ENCODE peak calls at places on chromosomes 12 and 14, in six cellular contexts. One of them, this sample, is unnamed.

GRCh38 chr12:131092911-131093901 is 139.5 kb downstream of the ADGRD1 start:
- DNase-seq in H9: peak
- DNase-seq in neuronal stem cell: no peak
- DNase-seq in trophoblast cell: no peak
- DNase-seq in IMR-90: no peak
- DNase-seq in mesenchymal stem cell: no peak
- DNase-seq in this sample: no peak

GRCh38 chr14:63857467-63858030 is 4.7 kb downstream of the SYNE2 start:
- DNase-seq in H9: no peak
- DNase-seq in neuronal stem cell: no peak
- DNase-seq in trophoblast cell: no peak
- DNase-seq in IMR-90: no peak
- DNase-seq in mesenchymal stem cell: no peak
- DNase-seq in this sample: no peak

GRCh38 chr12:95733156-95733825 is 57.3 kb downstream of the NTN4 start:
- DNase-seq in H9: no peak
- DNase-seq in neuronal stem cell: no peak
- DNase-seq in trophoblast cell: no peak
- DNase-seq in IMR-90: peak
- DNase-seq in mesenchymal stem cell: peak
- DNase-seq in this sample: no peak

GRCh38 chr12:104182144-104182543 is 33.4 kb upstream of the TXNRD1 start:
- DNase-seq in H9: no peak
- DNase-seq in neuronal stem cell: no peak
- DNase-seq in trophoblast cell: peak
- DNase-seq in IMR-90: peak
- DNase-seq in mesenchymal stem cell: no peak
- DNase-seq in this sample: no peak

GRCh38 chr12:95690861-95691635 is 99.5 kb downstream of the NTN4 start:
- DNase-seq in H9: no peak
- DNase-seq in neuronal stem cell: no peak
- DNase-seq in trophoblast cell: peak
- DNase-seq in IMR-90: no peak
- DNase-seq in mesenchymal stem cell: no peak
- DNase-seq in this sample: no peak

GRCh38 chr12:108063192-108063591 is 65.9 kb upstream of the WSCD2 start:
- DNase-seq in H9: no peak
- DNase-seq in neuronal stem cell: peak
- DNase-seq in trophoblast cell: no peak
- DNase-seq in IMR-90: no peak
- DNase-seq in mesenchymal stem cell: no peak
- DNase-seq in this sample: no peak

GRCh38 chr14:63982629-63983028 is 129.8 kb downstream of the SYNE2 start:
- DNase-seq in H9: no peak
- DNase-seq in neuronal stem cell: no peak
- DNase-seq in trophoblast cell: no peak
- DNase-seq in IMR-90: no peak
- DNase-seq in mesenchymal stem cell: no peak
- DNase-seq in this sample: no peak

GRCh38 chr14:31745741-31746140 is 184.5 kb downstream of the NUBPL start:
- DNase-seq in H9: no peak
- DNase-seq in neuronal stem cell: no peak
- DNase-seq in trophoblast cell: no peak
- DNase-seq in IMR-90: no peak
- DNase-seq in mesenchymal stem cell: no peak
- DNase-seq in this sample: no peak

GRCh38 chr12:12890815-12891645 is at the start of gene GPRC5A:
- DNase-seq in H9: peak
- DNase-seq in neuronal stem cell: no peak
- DNase-seq in trophoblast cell: peak
- DNase-seq in IMR-90: peak
- DNase-seq in mesenchymal stem cell: peak
- DNase-seq in this sample: peak

GRCh38 chr12:116759783-116760581 is 21.9 kb downstream of the RNFT2 start:
- DNase-seq in H9: peak
- DNase-seq in neuronal stem cell: no peak
- DNase-seq in trophoblast cell: no peak
- DNase-seq in IMR-90: no peak
- DNase-seq in mesenchymal stem cell: no peak
- DNase-seq in this sample: no peak

GRCh38 chr14:65972346-65972745 is 513.8 kb upstream of the CCDC196 start:
- DNase-seq in H9: no peak
- DNase-seq in neuronal stem cell: no peak
- DNase-seq in trophoblast cell: no peak
- DNase-seq in IMR-90: no peak
- DNase-seq in mesenchymal stem cell: peak
- DNase-seq in this sample: no peak

GRCh38 chr12:1533602-1534304 is 60.6 kb downstream of the FBXL14 start:
- DNase-seq in H9: peak
- DNase-seq in neuronal stem cell: no peak
- DNase-seq in trophoblast cell: no peak
- DNase-seq in IMR-90: peak
- DNase-seq in mesenchymal stem cell: no peak
- DNase-seq in this sample: no peak

GRCh38 chr14:37591311-37591940 is 3.6 kb downstream of the FOXA1 start:
- DNase-seq in H9: peak
- DNase-seq in neuronal stem cell: no peak
- DNase-seq in trophoblast cell: no peak
- DNase-seq in IMR-90: no peak
- DNase-seq in mesenchymal stem cell: peak
- DNase-seq in this sample: no peak

GRCh38 chr14:22596354-22596879 is 1.7 kb upstream of the ABHD4 start:
- DNase-seq in H9: no peak
- DNase-seq in neuronal stem cell: no peak
- DNase-seq in trophoblast cell: no peak
- DNase-seq in IMR-90: no peak
- DNase-seq in mesenchymal stem cell: no peak
- DNase-seq in this sample: no peak

GRCh38 chr12:12720637-12721250 is 3.6 kb downstream of the CDKN1B start:
- DNase-seq in H9: no peak
- DNase-seq in neuronal stem cell: no peak
- DNase-seq in trophoblast cell: no peak
- DNase-seq in IMR-90: no peak
- DNase-seq in mesenchymal stem cell: no peak
- DNase-seq in this sample: no peak

GRCh38 chr14:70514168-70515069 is 20.4 kb downstream of the ADAM20 start:
- DNase-seq in H9: no peak
- DNase-seq in neuronal stem cell: no peak
- DNase-seq in trophoblast cell: no peak
- DNase-seq in IMR-90: no peak
- DNase-seq in mesenchymal stem cell: no peak
- DNase-seq in this sample: no peak

GRCh38 chr14:52878469-52878868 is 72.4 kb downstream of the FERMT2 start:
- DNase-seq in H9: no peak
- DNase-seq in neuronal stem cell: no peak
- DNase-seq in trophoblast cell: no peak
- DNase-seq in IMR-90: no peak
- DNase-seq in mesenchymal stem cell: no peak
- DNase-seq in this sample: no peak

GRCh38 chr12:6295187-6295811 is 15.2 kb upstream of the PLEKHG6 start:
- DNase-seq in H9: no peak
- DNase-seq in neuronal stem cell: no peak
- DNase-seq in trophoblast cell: peak
- DNase-seq in IMR-90: peak
- DNase-seq in mesenchymal stem cell: peak
- DNase-seq in this sample: no peak

GRCh38 chr12:54394281-54394719 is 9.8 kb upstream of the ZNF385A start:
- DNase-seq in H9: peak
- DNase-seq in neuronal stem cell: no peak
- DNase-seq in trophoblast cell: peak
- DNase-seq in IMR-90: peak
- DNase-seq in mesenchymal stem cell: peak
- DNase-seq in this sample: no peak

GRCh38 chr12:108214486-108214885 is 85.4 kb downstream of the WSCD2 start:
- DNase-seq in H9: peak
- DNase-seq in neuronal stem cell: peak
- DNase-seq in trophoblast cell: no peak
- DNase-seq in IMR-90: peak
- DNase-seq in mesenchymal stem cell: no peak
- DNase-seq in this sample: peak

GRCh38 chr12:55681142-55682077 is 26.3 kb downstream of the ITGA7 start:
- DNase-seq in H9: peak
- DNase-seq in neuronal stem cell: peak
- DNase-seq in trophoblast cell: no peak
- DNase-seq in IMR-90: peak
- DNase-seq in mesenchymal stem cell: peak
- DNase-seq in this sample: peak

GRCh38 chr12:51883998-51884675 is 3.8 kb upstream of the ANKRD33 start:
- DNase-seq in H9: no peak
- DNase-seq in neuronal stem cell: no peak
- DNase-seq in trophoblast cell: peak
- DNase-seq in IMR-90: no peak
- DNase-seq in mesenchymal stem cell: no peak
- DNase-seq in this sample: no peak

GRCh38 chr12:48810817-48811453 is 7.4 kb upstream of the CACNB3 start:
- DNase-seq in H9: no peak
- DNase-seq in neuronal stem cell: no peak
- DNase-seq in trophoblast cell: no peak
- DNase-seq in IMR-90: peak
- DNase-seq in mesenchymal stem cell: peak
- DNase-seq in this sample: no peak

GRCh38 chr14:89616425-89617141 is 199.6 kb upstream of the FOXN3 start:
- DNase-seq in H9: no peak
- DNase-seq in neuronal stem cell: no peak
- DNase-seq in trophoblast cell: no peak
- DNase-seq in IMR-90: peak
- DNase-seq in mesenchymal stem cell: peak
- DNase-seq in this sample: no peak

GRCh38 chr14:70139384-70139783 is 49.4 kb downstream of the SLC8A3 start:
- DNase-seq in H9: no peak
- DNase-seq in neuronal stem cell: no peak
- DNase-seq in trophoblast cell: no peak
- DNase-seq in IMR-90: no peak
- DNase-seq in mesenchymal stem cell: no peak
- DNase-seq in this sample: no peak

GRCh38 chr14:69887740-69888657 is 8.8 kb downstream of the SMOC1 start:
- DNase-seq in H9: no peak
- DNase-seq in neuronal stem cell: no peak
- DNase-seq in trophoblast cell: no peak
- DNase-seq in IMR-90: peak
- DNase-seq in mesenchymal stem cell: no peak
- DNase-seq in this sample: no peak

GRCh38 chr14:53716521-53716920 is 240.1 kb downstream of the BMP4 start:
- DNase-seq in H9: no peak
- DNase-seq in neuronal stem cell: no peak
- DNase-seq in trophoblast cell: no peak
- DNase-seq in IMR-90: no peak
- DNase-seq in mesenchymal stem cell: no peak
- DNase-seq in this sample: no peak

GRCh38 chr14:93332032-93332852 is 594 bp downstream of the BTBD7 start:
- DNase-seq in H9: no peak
- DNase-seq in neuronal stem cell: peak
- DNase-seq in trophoblast cell: peak
- DNase-seq in IMR-90: peak
- DNase-seq in mesenchymal stem cell: peak
- DNase-seq in this sample: peak

GRCh38 chr12:43749016-43749415 is 9.6 kb downstream of the PUS7L start:
- DNase-seq in H9: no peak
- DNase-seq in neuronal stem cell: no peak
- DNase-seq in trophoblast cell: no peak
- DNase-seq in IMR-90: no peak
- DNase-seq in mesenchymal stem cell: no peak
- DNase-seq in this sample: no peak

GRCh38 chr12:124659003-124659402 is 91.6 kb upstream of the NCOR2 start:
- DNase-seq in H9: no peak
- DNase-seq in neuronal stem cell: no peak
- DNase-seq in trophoblast cell: no peak
- DNase-seq in IMR-90: no peak
- DNase-seq in mesenchymal stem cell: no peak
- DNase-seq in this sample: no peak

GRCh38 chr12:5556946-5557673 is 125.2 kb downstream of the NTF3 start:
- DNase-seq in H9: no peak
- DNase-seq in neuronal stem cell: no peak
- DNase-seq in trophoblast cell: no peak
- DNase-seq in IMR-90: no peak
- DNase-seq in mesenchymal stem cell: no peak
- DNase-seq in this sample: no peak

DNA sequence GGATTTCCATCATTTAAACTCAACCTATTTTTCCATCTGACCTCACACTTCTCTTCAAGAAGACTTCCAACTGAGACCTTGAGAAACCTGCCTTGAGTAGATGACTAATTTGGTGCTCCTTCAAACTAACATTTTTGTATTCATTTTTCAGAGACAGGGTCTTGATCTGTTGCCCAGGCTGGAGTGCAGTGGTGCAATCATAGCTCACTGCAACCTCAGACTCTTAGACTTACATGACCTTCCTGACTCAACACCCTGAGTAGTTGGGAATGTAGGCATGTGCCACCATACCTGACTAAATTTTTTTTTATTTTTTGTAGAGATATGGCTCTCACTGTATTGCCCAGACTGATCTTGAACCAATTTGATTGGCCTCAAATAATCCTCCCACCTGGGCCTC is 389.9 kb downstream of the PDZRN4 start:
- DNase-seq in H9: no peak
- DNase-seq in neuronal stem cell: no peak
- DNase-seq in trophoblast cell: peak
- DNase-seq in IMR-90: no peak
- DNase-seq in mesenchymal stem cell: no peak
- DNase-seq in this sample: no peak
- H3K9ac ChIP-seq in H9: no peak
- H3K9ac ChIP-seq in neuronal stem cell: no peak
- H3K9ac ChIP-seq in trophoblast cell: no peak
- H3K9ac ChIP-seq in IMR-90: no peak
- H3K9ac ChIP-seq in mesenchymal stem cell: no peak
- H3K9ac ChIP-seq in this sample: no peak

GRCh38 chr14:50943943-50944646 is at the start of gene PYGL:
- DNase-seq in H9: peak
- DNase-seq in neuronal stem cell: peak
- DNase-seq in trophoblast cell: peak
- DNase-seq in IMR-90: peak
- DNase-seq in mesenchymal stem cell: peak
- DNase-seq in this sample: no peak
- H2BK5ac ChIP-seq in H9: no peak
- H2BK5ac ChIP-seq in neuronal stem cell: peak
- H2BK5ac ChIP-seq in trophoblast cell: no peak
- H2BK5ac ChIP-seq in IMR-90: peak
- H2BK5ac ChIP-seq in mesenchymal stem cell: peak
- H2BK5ac ChIP-seq in this sample: peak

DNA sequence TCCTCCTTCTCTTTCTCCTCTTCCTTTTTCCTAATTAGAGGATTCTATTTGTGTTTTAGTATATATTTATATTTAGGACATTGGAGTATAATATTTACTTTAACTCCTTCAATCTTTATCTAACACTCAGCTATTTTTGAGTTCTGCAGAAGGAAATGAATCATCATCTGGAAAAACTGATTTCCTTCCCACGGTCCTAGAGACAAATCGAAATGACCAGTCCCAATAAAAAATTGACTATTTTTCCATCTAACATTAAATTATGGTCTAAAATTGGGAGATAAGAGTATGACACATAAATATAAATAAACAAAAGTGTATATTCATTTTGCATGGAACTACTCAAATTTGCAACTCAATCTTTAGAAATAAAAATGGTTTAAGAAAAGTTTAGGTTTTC is 167.4 kb downstream of the TMTC3 start:
- DNase-seq in H9: no peak
- DNase-seq in neuronal stem cell: no peak
- DNase-seq in trophoblast cell: no peak
- DNase-seq in IMR-90: peak
- DNase-seq in mesenchymal stem cell: peak
- DNase-seq in this sample: no peak
- H4K91ac ChIP-seq in H9: no peak
- H4K91ac ChIP-seq in neuronal stem cell: no peak
- H4K91ac ChIP-seq in trophoblast cell: no peak
- H4K91ac ChIP-seq in IMR-90: peak
- H4K91ac ChIP-seq in mesenchymal stem cell: no peak
- H4K91ac ChIP-seq in this sample: no peak

GRCh38 chr12:32893008-32893407 is 3.6 kb downstream of the PKP2 start:
- DNase-seq in H9: no peak
- DNase-seq in neuronal stem cell: no peak
- DNase-seq in trophoblast cell: peak
- DNase-seq in IMR-90: no peak
- DNase-seq in mesenchymal stem cell: peak
- DNase-seq in this sample: no peak
- H3K9ac ChIP-seq in H9: no peak
- H3K9ac ChIP-seq in neuronal stem cell: no peak
- H3K9ac ChIP-seq in trophoblast cell: no peak
- H3K9ac ChIP-seq in IMR-90: no peak
- H3K9ac ChIP-seq in mesenchymal stem cell: no peak
- H3K9ac ChIP-seq in this sample: no peak